ENCODE peak calls at places on chromosomes 11 and 22, in nine cellular contexts. G is epithelial cell of esophagus; S is lung; C is MCF 10A; M is CD4-positive, alpha-beta T cell; W is AG09309; F is heart right ventricle; X is neural crest cell; B is GM06990. O is an unnamed sample.

GRCh38 chr22:44398791-44399190 is 86.0 kb upstream of the SHISAL1 start:
- DNase-seq in S (no peak), M (no peak), F (no peak), G (no peak), C (no peak), X (no peak), W (no peak), B (no peak), O (no peak)

GRCh38 chr22:27846910-27847309 is 45.4 kb upstream of the MN1 start:
- DNase-seq in C (no peak), G (no peak), B (no peak), F (no peak), W (no peak), S (no peak), X (no peak), M (no peak), O (no peak)

GRCh38 chr11:130634981-130635473 is 186.6 kb downstream of the ADAMTS15 start:
- DNase-seq in M (no peak), C (peak; percentile 87), W (no peak), B (no peak), G (peak; percentile 90), S (no peak), X (no peak), F (no peak), O (no peak)

GRCh38 chr11:2204361-2205213 is 33.0 kb upstream of the TH start:
- DNase-seq in X (no peak), F (no peak), B (no peak), S (no peak), C (no peak), G (no peak), M (no peak), W (no peak), O (no peak)

GRCh38 chr11:8906629-8907028 is 4.4 kb upstream of the AKIP1 start:
- DNase-seq in B (no peak), W (peak; percentile 51), G (peak; percentile 87), X (no peak), F (no peak), S (no peak), C (peak; percentile 84), M (no peak), O (no peak)

GRCh38 chr11:116454020-116454645 is 318.7 kb downstream of the BUD13 start:
- DNase-seq in W (peak; percentile 8), G (peak; percentile 5), M (no peak), S (peak; percentile 39), F (peak; percentile 25), B (no peak), X (peak; percentile 52), C (peak; percentile 43), O (peak; percentile 21)

GRCh38 chr11:63490551-63491239 is at the start of gene PLAAT5:
- DNase-seq in S (no peak), W (no peak), M (peak; percentile 17), F (no peak), G (no peak), B (no peak), C (no peak), X (peak; percentile 36), O (no peak)

GRCh38 chr11:28512143-28512756 is 404.1 kb downstream of the METTL15 start:
- DNase-seq in W (no peak), M (no peak), F (no peak), G (no peak), X (no peak), C (no peak), S (no peak), B (no peak), O (no peak)

GRCh38 chr11:86814775-86815174 is 14.4 kb downstream of the PRSS23 start:
- DNase-seq in S (no peak), G (peak; percentile 18), F (no peak), M (no peak), W (no peak), B (no peak), X (no peak), C (no peak), O (no peak)

GRCh38 chr22:32745251-32745995 is 56.1 kb upstream of the TIMP3 start:
- DNase-seq in G (peak; percentile 85), M (no peak), C (peak; percentile 72), F (peak; percentile 50), B (no peak), X (no peak), S (peak; percentile 40), W (peak; percentile 11), O (no peak)

GRCh38 chr11:132644511-132644910 is 887.8 kb downstream of the OPCML start:
- DNase-seq in W (no peak), X (no peak), C (no peak), B (no peak), M (no peak), G (no peak), F (no peak), S (no peak), O (no peak)

GRCh38 chr11:43537831-43538230 is 142.7 kb upstream of the HSD17B12 start:
- DNase-seq in M (no peak), G (no peak), X (no peak), B (no peak), W (no peak), S (no peak), C (no peak), F (no peak), O (no peak)

GRCh38 chr11:74566386-74566960 is 25.9 kb upstream of the POLD3 start:
- DNase-seq in M (no peak), C (no peak), F (no peak), G (no peak), W (no peak), B (no peak), X (no peak), S (no peak), O (no peak)

GRCh38 chr11:133966924-133967598 is 10.3 kb upstream of the IGSF9B start:
- DNase-seq in F (peak; percentile 56), B (peak; percentile 45), S (no peak), M (peak; percentile 68), W (no peak), G (no peak), C (no peak), X (peak; percentile 49), O (no peak)

GRCh38 chr11:133968300-133968699 is 11.5 kb upstream of the IGSF9B start:
- DNase-seq in F (no peak), G (no peak), B (no peak), C (no peak), M (no peak), S (no peak), X (peak; percentile 40), W (no peak), O (no peak)

GRCh38 chr11:133966147-133966546 is 9.4 kb upstream of the IGSF9B start:
- DNase-seq in G (no peak), X (no peak), S (no peak), F (no peak), B (no peak), W (no peak), C (no peak), M (no peak), O (no peak)

GRCh38 chr11:133969072-133969471 is 12.3 kb upstream of the IGSF9B start:
- DNase-seq in C (no peak), B (no peak), X (no peak), F (no peak), G (no peak), W (no peak), M (no peak), S (no peak), O (no peak)

DNA sequence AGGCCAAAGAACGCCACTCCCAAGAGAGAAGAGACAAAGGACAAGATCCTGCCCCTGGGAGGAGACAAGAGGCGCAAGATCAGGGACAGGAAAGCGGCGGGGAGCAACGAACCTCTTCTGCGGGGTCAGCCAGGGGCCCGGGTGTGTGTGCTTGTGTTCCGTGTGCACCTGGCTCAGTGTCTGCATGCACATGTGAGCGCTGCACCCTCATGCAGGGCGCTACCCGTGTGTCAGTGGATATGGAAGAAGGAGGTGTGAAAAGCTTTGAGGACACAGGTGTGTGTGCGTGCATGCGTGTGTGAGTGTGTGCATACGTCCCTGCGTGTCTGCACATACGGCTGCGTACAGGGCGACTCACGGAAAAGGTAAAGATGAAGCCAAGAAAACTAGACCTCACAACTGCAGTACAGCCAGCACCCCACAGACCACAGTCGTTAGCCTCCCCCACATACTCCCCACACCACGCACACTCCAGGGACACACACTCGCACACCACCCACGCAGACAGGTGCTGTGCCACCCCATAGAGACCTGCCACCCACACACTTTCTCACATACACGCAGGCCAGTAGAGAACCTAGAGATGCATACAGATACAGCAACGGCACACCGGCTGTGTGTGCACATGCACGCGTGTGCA is 11.0 kb upstream of the IGSF9B start:
- DNase-seq in B (no peak), C (no peak), W (no peak), X (no peak), F (no peak), G (no peak), S (no peak), M (no peak), O (no peak)
- TF ChIP-seq CTCF in B (no peak), C (no peak), W (no peak), X (no peak), F (no peak), G (no peak), S (no peak), M (no peak), O (no peak)

GRCh38 chr11:44785856-44786606 is 59.3 kb downstream of the TSPAN18 start:
- DNase-seq in C (no peak), F (no peak), X (no peak), S (no peak), M (no peak), W (no peak), B (no peak), G (no peak), O (no peak)
- TF ChIP-seq CTCF in C (no peak), F (no peak), X (peak; percentile 40), S (no peak), M (no peak), W (peak; percentile 15), B (peak; percentile 34), G (no peak), O (no peak)

GRCh38 chr11:13955971-13956421 is 6.5 kb upstream of the SPON1 start:
- DNase-seq in B (peak; percentile 6), C (peak; percentile 72), M (peak; percentile 43), G (peak; percentile 74), W (peak; percentile 33), S (peak; percentile 56), X (peak; percentile 50), F (peak; percentile 65), O (peak; percentile 17)

GRCh38 chr11:13954591-13954990 is 7.9 kb upstream of the SPON1 start:
- DNase-seq in X (no peak), W (no peak), G (no peak), F (no peak), S (no peak), C (no peak), M (no peak), B (no peak), O (no peak)

GRCh38 chr11:13949876-13950275 is 12.6 kb upstream of the SPON1 start:
- DNase-seq in F (no peak), M (no peak), S (no peak), B (no peak), C (no peak), G (no peak), X (no peak), W (no peak), O (no peak)

GRCh38 chr11:13956988-13957387 is 5.5 kb upstream of the SPON1 start:
- DNase-seq in B (no peak), X (no peak), W (no peak), M (no peak), C (no peak), S (no peak), F (no peak), G (no peak), O (no peak)

GRCh38 chr11:13952668-13953067 is 9.9 kb upstream of the SPON1 start:
- DNase-seq in M (no peak), C (no peak), F (no peak), G (no peak), W (no peak), S (no peak), B (no peak), X (no peak), O (no peak)
- TF ChIP-seq CTCF in M (no peak), C (no peak), F (no peak), G (no peak), W (no peak), S (no peak), B (no peak), X (no peak), O (no peak)

GRCh38 chr22:29603358-29604191 is at the start of gene NF2:
- DNase-seq in F (peak; percentile 99), G (peak; percentile 100), S (peak; percentile 99), C (peak; percentile 41), M (peak; percentile 99), B (peak; percentile 99), W (peak; percentile 97), X (peak; percentile 95), O (peak; percentile 99)
- TF ChIP-seq CTCF in F (no peak), G (no peak), S (no peak), C (no peak), M (no peak), B (no peak), W (no peak), X (no peak), O (no peak)